ENCODE peak calls at places on chromosomes 3 and 15, in five cellular contexts. C, A, D, S and H are unnamed samples.

GRCh38 chr3:180358179-180358578 is 243.8 kb upstream of the TTC14 start:
- DNase-seq in A (no peak), D (no peak), C (no peak), S (no peak), H (no peak)

GRCh38 chr15:24933716-24934115 is 21.1 kb upstream of the SNRPN start:
- DNase-seq in C (no peak), S (no peak), A (no peak), D (no peak), H (no peak)

GRCh38 chr3:101036213-101036618 is 43.0 kb upstream of the ABI3BP start:
- DNase-seq in C (peak), S (no peak), A (peak), D (peak), H (peak)

GRCh38 chr3:30516238-30516637 is 90.2 kb upstream of the TGFBR2 start:
- DNase-seq in D (no peak), A (no peak), S (no peak), C (no peak), H (no peak)

GRCh38 chr3:172317984-172318383 is 130.3 kb downstream of the GHSR start:
- DNase-seq in C (peak), A (peak), D (no peak), S (no peak), H (peak)

GRCh38 chr15:70092462-70092850 is 5.3 kb downstream of the TLE3 start:
- DNase-seq in D (no peak), A (no peak), C (peak), S (no peak), H (no peak)

GRCh38 chr3:141845407-141846049 is 30.9 kb upstream of the ATP1B3 start:
- DNase-seq in A (no peak), S (peak), C (no peak), D (no peak), H (peak)

GRCh38 chr15:67820147-67820991 is 4.9 kb upstream of the SKOR1 start:
- DNase-seq in C (no peak), A (no peak), D (no peak), S (no peak), H (no peak)

GRCh38 chr15:41501191-41501917 is 7.7 kb downstream of the ITPKA start:
- DNase-seq in C (peak), S (no peak), D (no peak), A (no peak), H (peak)

GRCh38 chr3:113431811-113432210 is 9.5 kb downstream of the CFAP44 start:
- DNase-seq in S (no peak), C (no peak), A (no peak), D (no peak), H (no peak)

GRCh38 chr3:49295489-49296058 is 18.5 kb upstream of the C3orf62 start:
- DNase-seq in A (no peak), S (peak), D (no peak), C (peak), H (peak)

GRCh38 chr3:186217820-186218164 is 108.9 kb upstream of the ETV5 start:
- DNase-seq in A (no peak), S (no peak), C (no peak), D (no peak), H (no peak)

GRCh38 chr3:144265527-144266100 is 294.0 kb downstream of the DIPK2A start:
- DNase-seq in C (no peak), A (no peak), D (no peak), S (no peak), H (no peak)

GRCh38 chr15:45089712-45090373 is 24.1 kb downstream of the DUOX2 start:
- DNase-seq in S (no peak), A (no peak), D (no peak), C (no peak), H (no peak)

GRCh38 chr3:56302417-56302816 is 165.8 kb downstream of the ERC2 start:
- DNase-seq in D (no peak), C (no peak), A (no peak), S (no peak), H (no peak)

GRCh38 chr3:188421151-188421821 is 267.3 kb downstream of the LPP start:
- DNase-seq in S (no peak), C (no peak), D (no peak), A (no peak), H (no peak)

GRCh38 chr15:62120776-62121175 is 44.3 kb downstream of the C2CD4B start:
- DNase-seq in D (no peak), S (no peak), A (no peak), C (no peak), H (no peak)

GRCh38 chr3:5138214-5138981 is 16.3 kb downstream of the ARL8B start:
- DNase-seq in D (no peak), S (no peak), A (no peak), C (peak), H (no peak)

GRCh38 chr15:69723404-69724097 is 270.9 kb downstream of the RPLP1 start:
- DNase-seq in A (no peak), S (no peak), C (peak), D (no peak), H (no peak)

GRCh38 chr15:98324341-98324970 is 323.9 kb upstream of the IGF1R start:
- DNase-seq in C (no peak), A (no peak), S (no peak), D (no peak), H (no peak)

GRCh38 chr3:55453871-55454496 is 33.1 kb downstream of the WNT5A start:
- DNase-seq in A (no peak), C (no peak), S (no peak), D (no peak), H (no peak)

GRCh38 chr15:77029166-77030041 is 34.5 kb downstream of the PSTPIP1 start:
- DNase-seq in S (no peak), C (no peak), A (no peak), D (no peak), H (no peak)

GRCh38 chr3:159763466-159764210 is 225.0 kb upstream of the IL12A start:
- DNase-seq in A (peak), S (no peak), D (peak), C (peak), H (peak)

GRCh38 chr15:68304611-68305337 is 27.2 kb downstream of the FEM1B start:
- DNase-seq in C (peak), A (peak), S (no peak), D (no peak), H (peak)